ENCODE peak calls at places on chromosomes 12 and 14, in nine cellular contexts. One of them, this sample, is unnamed.

GRCh38 chr12:6821674-6822433 is at the start of gene GPR162:
- DNase-seq in NCI-H2029: peak; percentile 10
- DNase-seq in HTR-8/SVneo: peak; percentile 73
- DNase-seq in heart right ventricle: peak; percentile 63
- DNase-seq in glutamatergic neuron: peak; percentile 87
- DNase-seq in GM06990: no peak
- DNase-seq in HEK293T: peak; percentile 66
- DNase-seq in right cardiac atrium: peak; percentile 66
- DNase-seq in stimulated activated CD8-positive, alpha-beta memory T cell treated with anti-CD3 and anti-CD28 coated beads, Interleukin-12 subunit alpha, Interleukin-12 subunit beta, amount 100 ng/mL, for 4 hours: no peak
- DNase-seq in this sample: no peak

GRCh38 chr12:32039341-32039740 is 67.3 kb upstream of the BICD1 start:
- DNase-seq in NCI-H2029: no peak
- DNase-seq in HTR-8/SVneo: no peak
- DNase-seq in heart right ventricle: peak; percentile 17
- DNase-seq in glutamatergic neuron: no peak
- DNase-seq in GM06990: no peak
- DNase-seq in HEK293T: no peak
- DNase-seq in right cardiac atrium: no peak
- DNase-seq in stimulated activated CD8-positive, alpha-beta memory T cell treated with anti-CD3 and anti-CD28 coated beads, Interleukin-12 subunit alpha, Interleukin-12 subunit beta, amount 100 ng/mL, for 4 hours: no peak
- DNase-seq in this sample: no peak

GRCh38 chr12:39144613-39145061 is 239.2 kb upstream of the CPNE8 start:
- DNase-seq in NCI-H2029: no peak
- DNase-seq in HTR-8/SVneo: no peak
- DNase-seq in heart right ventricle: no peak
- DNase-seq in glutamatergic neuron: peak; percentile 17
- DNase-seq in GM06990: no peak
- DNase-seq in HEK293T: no peak
- DNase-seq in right cardiac atrium: peak; percentile 13
- DNase-seq in stimulated activated CD8-positive, alpha-beta memory T cell treated with anti-CD3 and anti-CD28 coated beads, Interleukin-12 subunit alpha, Interleukin-12 subunit beta, amount 100 ng/mL, for 4 hours: no peak
- DNase-seq in this sample: no peak

GRCh38 chr12:51025182-51025747 is 919 bp downstream of the SLC11A2 start:
- DNase-seq in NCI-H2029: no peak
- DNase-seq in HTR-8/SVneo: no peak
- DNase-seq in heart right ventricle: no peak
- DNase-seq in glutamatergic neuron: no peak
- DNase-seq in GM06990: peak; percentile 15
- DNase-seq in HEK293T: no peak
- DNase-seq in right cardiac atrium: no peak
- DNase-seq in stimulated activated CD8-positive, alpha-beta memory T cell treated with anti-CD3 and anti-CD28 coated beads, Interleukin-12 subunit alpha, Interleukin-12 subunit beta, amount 100 ng/mL, for 4 hours: no peak
- DNase-seq in this sample: no peak

GRCh38 chr14:30656190-30656632 is 34.1 kb downstream of the SCFD1 start:
- DNase-seq in NCI-H2029: no peak
- DNase-seq in HTR-8/SVneo: peak; percentile 58
- DNase-seq in heart right ventricle: peak; percentile 12
- DNase-seq in glutamatergic neuron: peak; percentile 31
- DNase-seq in GM06990: no peak
- DNase-seq in HEK293T: peak; percentile 41
- DNase-seq in right cardiac atrium: no peak
- DNase-seq in stimulated activated CD8-positive, alpha-beta memory T cell treated with anti-CD3 and anti-CD28 coated beads, Interleukin-12 subunit alpha, Interleukin-12 subunit beta, amount 100 ng/mL, for 4 hours: no peak
- DNase-seq in this sample: peak; percentile 4

GRCh38 chr14:100443643-100444042 is 120.5 kb downstream of the SLC25A47 start:
- DNase-seq in NCI-H2029: no peak
- DNase-seq in HTR-8/SVneo: peak; percentile 29
- DNase-seq in heart right ventricle: no peak
- DNase-seq in glutamatergic neuron: no peak
- DNase-seq in GM06990: no peak
- DNase-seq in HEK293T: no peak
- DNase-seq in right cardiac atrium: no peak
- DNase-seq in stimulated activated CD8-positive, alpha-beta memory T cell treated with anti-CD3 and anti-CD28 coated beads, Interleukin-12 subunit alpha, Interleukin-12 subunit beta, amount 100 ng/mL, for 4 hours: no peak
- DNase-seq in this sample: no peak

GRCh38 chr14:38158468-38158867 is 49.2 kb upstream of the SSTR1 start:
- DNase-seq in NCI-H2029: no peak
- DNase-seq in HTR-8/SVneo: no peak
- DNase-seq in heart right ventricle: no peak
- DNase-seq in glutamatergic neuron: no peak
- DNase-seq in GM06990: no peak
- DNase-seq in HEK293T: no peak
- DNase-seq in right cardiac atrium: no peak
- DNase-seq in stimulated activated CD8-positive, alpha-beta memory T cell treated with anti-CD3 and anti-CD28 coated beads, Interleukin-12 subunit alpha, Interleukin-12 subunit beta, amount 100 ng/mL, for 4 hours: no peak
- DNase-seq in this sample: no peak

GRCh38 chr12:75666126-75666979 is 154.9 kb upstream of the KRR1 start:
- DNase-seq in NCI-H2029: no peak
- DNase-seq in HTR-8/SVneo: no peak
- DNase-seq in heart right ventricle: no peak
- DNase-seq in glutamatergic neuron: no peak
- DNase-seq in GM06990: no peak
- DNase-seq in HEK293T: no peak
- DNase-seq in right cardiac atrium: no peak
- DNase-seq in stimulated activated CD8-positive, alpha-beta memory T cell treated with anti-CD3 and anti-CD28 coated beads, Interleukin-12 subunit alpha, Interleukin-12 subunit beta, amount 100 ng/mL, for 4 hours: no peak
- DNase-seq in this sample: no peak

GRCh38 chr12:54060975-54061778 is 7.5 kb downstream of the HOXC4 start:
- DNase-seq in NCI-H2029: no peak
- DNase-seq in HTR-8/SVneo: no peak
- DNase-seq in heart right ventricle: no peak
- DNase-seq in glutamatergic neuron: no peak
- DNase-seq in GM06990: no peak
- DNase-seq in HEK293T: no peak
- DNase-seq in right cardiac atrium: no peak
- DNase-seq in stimulated activated CD8-positive, alpha-beta memory T cell treated with anti-CD3 and anti-CD28 coated beads, Interleukin-12 subunit alpha, Interleukin-12 subunit beta, amount 100 ng/mL, for 4 hours: no peak
- DNase-seq in this sample: no peak

GRCh38 chr14:71620401-71620800 is 311.8 kb upstream of the RGS6 start:
- DNase-seq in NCI-H2029: no peak
- DNase-seq in HTR-8/SVneo: no peak
- DNase-seq in heart right ventricle: no peak
- DNase-seq in glutamatergic neuron: no peak
- DNase-seq in GM06990: no peak
- DNase-seq in HEK293T: no peak
- DNase-seq in right cardiac atrium: no peak
- DNase-seq in stimulated activated CD8-positive, alpha-beta memory T cell treated with anti-CD3 and anti-CD28 coated beads, Interleukin-12 subunit alpha, Interleukin-12 subunit beta, amount 100 ng/mL, for 4 hours: no peak
- DNase-seq in this sample: no peak

GRCh38 chr14:61569783-61570182 is 125.5 kb upstream of the HIF1A start:
- DNase-seq in NCI-H2029: no peak
- DNase-seq in HTR-8/SVneo: peak; percentile 77
- DNase-seq in heart right ventricle: no peak
- DNase-seq in glutamatergic neuron: no peak
- DNase-seq in GM06990: no peak
- DNase-seq in HEK293T: no peak
- DNase-seq in right cardiac atrium: peak; percentile 58
- DNase-seq in stimulated activated CD8-positive, alpha-beta memory T cell treated with anti-CD3 and anti-CD28 coated beads, Interleukin-12 subunit alpha, Interleukin-12 subunit beta, amount 100 ng/mL, for 4 hours: no peak
- DNase-seq in this sample: no peak

GRCh38 chr12:106417926-106418910 is 60.7 kb downstream of the POLR3B start:
- DNase-seq in NCI-H2029: no peak
- DNase-seq in HTR-8/SVneo: peak; percentile 56
- DNase-seq in heart right ventricle: no peak
- DNase-seq in glutamatergic neuron: no peak
- DNase-seq in GM06990: no peak
- DNase-seq in HEK293T: no peak
- DNase-seq in right cardiac atrium: peak; percentile 21
- DNase-seq in stimulated activated CD8-positive, alpha-beta memory T cell treated with anti-CD3 and anti-CD28 coated beads, Interleukin-12 subunit alpha, Interleukin-12 subunit beta, amount 100 ng/mL, for 4 hours: no peak
- DNase-seq in this sample: no peak

GRCh38 chr12:50505386-50505827 is 622 bp downstream of the DIP2B start:
- DNase-seq in NCI-H2029: no peak
- DNase-seq in HTR-8/SVneo: no peak
- DNase-seq in heart right ventricle: peak; percentile 18
- DNase-seq in glutamatergic neuron: peak; percentile 55
- DNase-seq in GM06990: no peak
- DNase-seq in HEK293T: no peak
- DNase-seq in right cardiac atrium: no peak
- DNase-seq in stimulated activated CD8-positive, alpha-beta memory T cell treated with anti-CD3 and anti-CD28 coated beads, Interleukin-12 subunit alpha, Interleukin-12 subunit beta, amount 100 ng/mL, for 4 hours: no peak
- DNase-seq in this sample: no peak

GRCh38 chr12:69570545-69571399 is 14.5 kb upstream of the CCT2 start:
- DNase-seq in NCI-H2029: peak; percentile 62
- DNase-seq in HTR-8/SVneo: peak; percentile 32
- DNase-seq in heart right ventricle: peak; percentile 56
- DNase-seq in glutamatergic neuron: peak; percentile 31
- DNase-seq in GM06990: no peak
- DNase-seq in HEK293T: peak; percentile 58
- DNase-seq in right cardiac atrium: peak; percentile 20
- DNase-seq in stimulated activated CD8-positive, alpha-beta memory T cell treated with anti-CD3 and anti-CD28 coated beads, Interleukin-12 subunit alpha, Interleukin-12 subunit beta, amount 100 ng/mL, for 4 hours: peak; percentile 7
- DNase-seq in this sample: peak; percentile 15

GRCh38 chr14:75022655-75023054 is 19.9 kb downstream of the EIF2B2 start:
- DNase-seq in NCI-H2029: no peak
- DNase-seq in HTR-8/SVneo: peak; percentile 57
- DNase-seq in heart right ventricle: peak; percentile 48
- DNase-seq in glutamatergic neuron: peak; percentile 38
- DNase-seq in GM06990: no peak
- DNase-seq in HEK293T: peak; percentile 49
- DNase-seq in right cardiac atrium: peak; percentile 57
- DNase-seq in stimulated activated CD8-positive, alpha-beta memory T cell treated with anti-CD3 and anti-CD28 coated beads, Interleukin-12 subunit alpha, Interleukin-12 subunit beta, amount 100 ng/mL, for 4 hours: no peak
- DNase-seq in this sample: no peak

GRCh38 chr12:42643881-42644579 is 54.5 kb upstream of the PRICKLE1 start:
- DNase-seq in NCI-H2029: no peak
- DNase-seq in HTR-8/SVneo: no peak
- DNase-seq in heart right ventricle: no peak
- DNase-seq in glutamatergic neuron: no peak
- DNase-seq in GM06990: no peak
- DNase-seq in HEK293T: no peak
- DNase-seq in right cardiac atrium: no peak
- DNase-seq in stimulated activated CD8-positive, alpha-beta memory T cell treated with anti-CD3 and anti-CD28 coated beads, Interleukin-12 subunit alpha, Interleukin-12 subunit beta, amount 100 ng/mL, for 4 hours: no peak
- DNase-seq in this sample: no peak

GRCh38 chr12:124786065-124786964 is 77.3 kb downstream of the SCARB1 start:
- DNase-seq in NCI-H2029: peak; percentile 91
- DNase-seq in HTR-8/SVneo: no peak
- DNase-seq in heart right ventricle: peak; percentile 89
- DNase-seq in glutamatergic neuron: peak; percentile 77
- DNase-seq in GM06990: no peak
- DNase-seq in HEK293T: peak; percentile 77
- DNase-seq in right cardiac atrium: peak; percentile 88
- DNase-seq in stimulated activated CD8-positive, alpha-beta memory T cell treated with anti-CD3 and anti-CD28 coated beads, Interleukin-12 subunit alpha, Interleukin-12 subunit beta, amount 100 ng/mL, for 4 hours: no peak
- DNase-seq in this sample: no peak

GRCh38 chr14:96260341-96260821 is 4.4 kb downstream of the BDKRB1 start:
- DNase-seq in NCI-H2029: no peak
- DNase-seq in HTR-8/SVneo: no peak
- DNase-seq in heart right ventricle: no peak
- DNase-seq in glutamatergic neuron: no peak
- DNase-seq in GM06990: no peak
- DNase-seq in HEK293T: no peak
- DNase-seq in right cardiac atrium: no peak
- DNase-seq in stimulated activated CD8-positive, alpha-beta memory T cell treated with anti-CD3 and anti-CD28 coated beads, Interleukin-12 subunit alpha, Interleukin-12 subunit beta, amount 100 ng/mL, for 4 hours: no peak
- DNase-seq in this sample: no peak

This sample was measured in GM12878.